ENCODE peak calls at places on chromosomes 5 and 9, in nine cellular contexts. L is activated T-helper 1 cell treated with anti-CD3 and anti-CD28 coated beads, Interleukin-2, amount 50 U/mL, for 16 hours; X is CD4-positive, alpha-beta T cell; V is Right ventricle myocardium superior; F is lower leg skin; Q is endothelial cell; I is COR-L47; G is HT1080; O is T-helper 1 cell. K is an unnamed sample.

GRCh38 chr5:170854550-170854949 is 7.3 kb upstream of the RANBP17 start:
- DNase-seq in L (no peak), X (no peak), V (no peak), F (no peak), Q (no peak), I (no peak), G (no peak), O (no peak), K (no peak)

GRCh38 chr5:11955386-11955785 is 51.1 kb upstream of the CTNND2 start:
- DNase-seq in L (no peak), X (no peak), V (no peak), F (no peak), Q (no peak), I (no peak), G (peak), O (no peak), K (no peak)

GRCh38 chr9:92196909-92197308 is 81.7 kb upstream of the SPTLC1 start:
- DNase-seq in L (no peak), X (no peak), V (no peak), F (no peak), Q (no peak), I (no peak), G (peak), O (no peak), K (no peak)

GRCh38 chr9:136311433-136312375 is 7.8 kb upstream of the CCDC187 start:
- DNase-seq in L (no peak), X (no peak), V (no peak), F (no peak), Q (no peak), I (peak), G (peak), O (no peak), K (no peak)

GRCh38 chr5:157612071-157612476 is 36.5 kb upstream of the ADAM19 start:
- DNase-seq in L (no peak), X (no peak), V (no peak), F (no peak), Q (no peak), I (no peak), G (no peak), O (no peak), K (no peak)

GRCh38 chr5:77230727-77231469 is 20.4 kb downstream of the PDE8B start:
- DNase-seq in L (no peak), X (no peak), V (no peak), F (no peak), Q (no peak), I (no peak), G (no peak), O (no peak), K (no peak)

GRCh38 chr5:127097288-127097687 is 24.0 kb upstream of the C5orf63 start:
- DNase-seq in L (no peak), X (no peak), V (no peak), F (no peak), Q (no peak), I (peak), G (no peak), O (no peak), K (no peak)

GRCh38 chr9:129258124-129258822 is 80.2 kb upstream of the IER5L start:
- DNase-seq in L (peak), X (peak), V (peak), F (peak), Q (peak), I (no peak), G (no peak), O (peak), K (peak)

GRCh38 chr9:76451234-76451633 is 7.7 kb upstream of the GCNT1 start:
- DNase-seq in L (no peak), X (no peak), V (no peak), F (no peak), Q (no peak), I (no peak), G (peak), O (no peak), K (no peak)

GRCh38 chr5:124057161-124057814 is 545.3 kb downstream of the CSNK1G3 start:
- DNase-seq in L (no peak), X (no peak), V (peak), F (peak), Q (no peak), I (peak), G (no peak), O (no peak), K (no peak)

GRCh38 chr5:132017316-132017715 is 5.9 kb upstream of the ACSL6 start:
- DNase-seq in L (no peak), X (no peak), V (no peak), F (no peak), Q (no peak), I (no peak), G (no peak), O (no peak), K (no peak)

GRCh38 chr5:154076240-154076922 is 37.6 kb downstream of the MFAP3 start:
- DNase-seq in L (no peak), X (no peak), V (no peak), F (no peak), Q (no peak), I (no peak), G (no peak), O (no peak), K (no peak)

GRCh38 chr5:107805819-107806218 is 135.1 kb upstream of the EFNA5 start:
- DNase-seq in L (no peak), X (no peak), V (no peak), F (no peak), Q (no peak), I (peak), G (no peak), O (no peak), K (no peak)

GRCh38 chr5:74589204-74590056 is 51.1 kb downstream of the ENC1 start:
- DNase-seq in L (no peak), X (no peak), V (no peak), F (no peak), Q (no peak), I (no peak), G (no peak), O (no peak), K (no peak)

GRCh38 chr9:137630684-137631083 is 11.9 kb downstream of the EHMT1 start:
- DNase-seq in L (no peak), X (no peak), V (no peak), F (no peak), Q (no peak), I (no peak), G (no peak), O (no peak), K (no peak)

GRCh38 chr9:94084314-94084713 is at the start of gene PTPDC1:
- DNase-seq in L (no peak), X (no peak), V (no peak), F (no peak), Q (peak), I (peak), G (peak), O (no peak), K (peak)

GRCh38 chr9:126957687-126958053 is 43.1 kb downstream of the RALGPS1 start:
- DNase-seq in L (no peak), X (no peak), V (no peak), F (no peak), Q (no peak), I (no peak), G (peak), O (no peak), K (no peak)

GRCh38 chr9:69333716-69334115 is 8.7 kb downstream of the ENTREP1 start:
- DNase-seq in L (no peak), X (no peak), V (no peak), F (no peak), Q (no peak), I (no peak), G (no peak), O (no peak), K (no peak)

GRCh38 chr5:54093861-54094260 is 216.5 kb downstream of the ARL15 start:
- DNase-seq in L (no peak), X (no peak), V (no peak), F (no peak), Q (no peak), I (no peak), G (no peak), O (no peak), K (no peak)

GRCh38 chr5:83331842-83332241 is 139.7 kb upstream of the VCAN start:
- DNase-seq in L (no peak), X (no peak), V (no peak), F (no peak), Q (no peak), I (no peak), G (no peak), O (no peak), K (no peak)

GRCh38 chr9:70579686-70580085 is 165.2 kb upstream of the KLF9 start:
- DNase-seq in L (no peak), X (no peak), V (no peak), F (no peak), Q (no peak), I (no peak), G (no peak), O (no peak), K (no peak)

GRCh38 chr9:120374817-120375216 is 205.2 kb downstream of the CDK5RAP2 start:
- DNase-seq in L (no peak), X (no peak), V (no peak), F (no peak), Q (no peak), I (no peak), G (no peak), O (no peak), K (no peak)

GRCh38 chr5:172049226-172049796 is 42.9 kb upstream of the FBXW11 start:
- DNase-seq in L (no peak), X (no peak), V (no peak), F (no peak), Q (no peak), I (no peak), G (no peak), O (no peak), K (no peak)

GRCh38 chr9:69919461-69920061 is 98.9 kb downstream of the CFAP95 start:
- DNase-seq in L (no peak), X (no peak), V (no peak), F (no peak), Q (no peak), I (peak), G (peak), O (no peak), K (no peak)

GRCh38 chr9:92762196-92762595 is 2.4 kb downstream of the BICD2 start:
- DNase-seq in L (no peak), X (no peak), V (no peak), F (no peak), Q (no peak), I (no peak), G (no peak), O (no peak), K (no peak)

GRCh38 chr5:16931334-16932110 is 4.6 kb downstream of the MYO10 start:
- DNase-seq in L (no peak), X (no peak), V (no peak), F (no peak), Q (no peak), I (no peak), G (no peak), O (no peak), K (no peak)

GRCh38 chr5:7850533-7851239 is at the start of gene CFAP90:
- DNase-seq in L (no peak), X (peak), V (peak), F (no peak), Q (peak), I (peak), G (no peak), O (peak), K (peak)